ENCODE peak calls at places on chromosome 3, in seven cellular contexts. B, D, V, C, U, J and T are unnamed samples.

GRCh38 chr3:126200534-126200933 is 20.1 kb upstream of the ALDH1L1 start:
- DNase-seq in B (no peak), D (no peak), U (no peak), V (no peak), C (no peak), J (no peak), T (no peak)

GRCh38 chr3:49015072-49015471 is 3.3 kb downstream of the DALRD3 start:
- DNase-seq in V (no peak), U (no peak), J (no peak), B (no peak), C (no peak), D (no peak), T (no peak)

GRCh38 chr3:161221881-161222600 is 930 bp downstream of the NMD3 start:
- DNase-seq in J (no peak), V (peak; percentile 59), D (no peak), C (no peak), U (no peak), B (peak; percentile 27), T (peak; percentile 17)

GRCh38 chr3:35772364-35773009 is 133.2 kb downstream of the ARPP21 start:
- DNase-seq in V (no peak), U (no peak), C (no peak), B (no peak), D (no peak), J (no peak), T (no peak)

GRCh38 chr3:182583545-182583944 is 209.8 kb upstream of the ATP11B start:
- DNase-seq in D (no peak), U (no peak), J (no peak), V (no peak), B (no peak), C (no peak), T (no peak)

GRCh38 chr3:165617134-165617533 is 220.1 kb downstream of the BCHE start:
- DNase-seq in B (no peak), J (no peak), V (no peak), D (no peak), C (no peak), U (no peak), T (no peak)

GRCh38 chr3:52095990-52096775 is 39.8 kb upstream of the DUSP7 start:
- DNase-seq in D (no peak), U (no peak), V (no peak), J (no peak), B (peak; percentile 31), C (no peak), T (no peak)

GRCh38 chr3:51940648-51941421 is 869 bp downstream of the RRP9 start:
- DNase-seq in J (peak; percentile 4), V (peak; percentile 41), U (no peak), C (no peak), D (no peak), B (no peak), T (peak; percentile 12)

GRCh38 chr3:128867200-128868125 is 12.0 kb upstream of the ACAD9 start:
- DNase-seq in J (peak; percentile 100), D (no peak), U (no peak), B (no peak), V (peak; percentile 83), C (no peak), T (no peak)

GRCh38 chr3:56131976-56132590 is 336.2 kb downstream of the ERC2 start:
- DNase-seq in V (peak; percentile 93), C (no peak), D (no peak), J (peak; percentile 95), U (no peak), B (peak; percentile 95), T (peak; percentile 94)

GRCh38 chr3:45123841-45124269 is 22.3 kb downstream of the CDCP1 start:
- DNase-seq in D (no peak), J (no peak), C (no peak), V (peak; percentile 92), B (peak; percentile 91), U (peak; percentile 19), T (peak; percentile 72)

GRCh38 chr3:69329897-69330296 is 56.0 kb downstream of the FRMD4B start:
- DNase-seq in B (peak; percentile 4), C (no peak), U (no peak), V (no peak), J (peak; percentile 22), D (no peak), T (peak; percentile 28)

GRCh38 chr3:139934557-139935070 is 371 bp upstream of the CLSTN2 start:
- DNase-seq in U (peak; percentile 71), V (peak; percentile 59), C (peak; percentile 91), D (peak; percentile 57), J (peak; percentile 69), B (no peak), T (peak; percentile 92)

GRCh38 chr3:42504334-42505202 is 2.1 kb downstream of the VIPR1 start:
- DNase-seq in U (no peak), V (no peak), J (no peak), D (no peak), B (no peak), C (peak; percentile 14), T (no peak)

GRCh38 chr3:192896208-192896607 is 21.4 kb downstream of the MB21D2 start:
- DNase-seq in U (no peak), V (no peak), B (no peak), C (no peak), J (no peak), D (no peak), T (no peak)

GRCh38 chr3:101676765-101677435 is at the start of gene ZBTB11:
- DNase-seq in B (peak; percentile 100), J (peak; percentile 100), U (peak; percentile 99), D (peak; percentile 100), V (peak; percentile 100), C (peak; percentile 99), T (peak; percentile 100)
- H2BK5ac ChIP-seq in B (peak within 1 kb of the TSS; percentile 82), J (peak within 1 kb of the TSS; percentile 75), U (peak within 1 kb of the TSS; percentile 93), D (peak within 1 kb of the TSS; percentile 75), V (peak within 1 kb of the TSS; percentile 46), C (no peak within 1 kb of the TSS), T (no peak within 1 kb of the TSS)

GRCh38 chr3:141436180-141436579 is 50.6 kb upstream of the RASA2 start:
- DNase-seq in C (no peak), J (no peak), U (no peak), V (no peak), B (no peak), D (no peak), T (no peak)
- H2BK5ac ChIP-seq in C (no peak overlapping the region), J (no peak overlapping the region), U (no peak overlapping the region), V (no peak overlapping the region), B (no peak overlapping the region), D (no peak overlapping the region), T (no peak overlapping the region)

GRCh38 chr3:175620532-175620931 is 761.4 kb downstream of the NAALADL2 start:
- DNase-seq in J (peak; percentile 1), V (no peak), C (no peak), U (no peak), B (no peak), D (no peak), T (no peak)

GRCh38 chr3:175617247-175617646 is 758.1 kb downstream of the NAALADL2 start:
- DNase-seq in U (no peak), B (no peak), D (no peak), C (no peak), V (no peak), J (no peak), T (no peak)

GRCh38 chr3:175620093-175620492 is 761.0 kb downstream of the NAALADL2 start:
- DNase-seq in B (no peak), C (no peak), U (no peak), V (no peak), J (no peak), D (no peak), T (no peak)
- H2BK5ac ChIP-seq in B (no peak overlapping the region), C (no peak overlapping the region), U (no peak overlapping the region), V (no peak overlapping the region), J (no peak overlapping the region), D (no peak overlapping the region), T (no peak overlapping the region)

GRCh38 chr3:167289435-167289834 is 90.7 kb downstream of the ZBBX start:
- DNase-seq in V (no peak), U (no peak), B (no peak), D (no peak), C (no peak), J (no peak), T (no peak)
- H2BK5ac ChIP-seq in V (no peak overlapping the region), U (no peak overlapping the region), B (no peak overlapping the region), D (no peak overlapping the region), C (no peak overlapping the region), J (no peak overlapping the region), T (no peak overlapping the region)

GRCh38 chr3:12591997-12592715 is 35.3 kb downstream of the MKRN2 start:
- DNase-seq in B (no peak), V (no peak), C (no peak), J (no peak), D (no peak), U (no peak), T (peak; percentile 63)
- H2BK5ac ChIP-seq in B (no peak overlapping the region), V (no peak overlapping the region), C (no peak overlapping the region), J (no peak overlapping the region), D (no peak overlapping the region), U (no peak overlapping the region), T (no peak overlapping the region)

GRCh38 chr3:31035681-31036080 is 141.2 kb upstream of the GADL1 start:
- DNase-seq in B (peak; percentile 18), J (peak; percentile 11), V (peak; percentile 55), C (no peak), U (no peak), D (no peak), T (no peak)

GRCh38 chr3:31038086-31038737 is 143.8 kb upstream of the GADL1 start:
- DNase-seq in U (no peak), J (no peak), V (no peak), B (no peak), D (no peak), C (no peak), T (no peak)

GRCh38 chr3:31043184-31043819 is 148.8 kb upstream of the GADL1 start:
- DNase-seq in V (peak; percentile 56), U (no peak), J (peak; percentile 97), B (peak; percentile 19), C (no peak), D (no peak), T (no peak)

GRCh38 chr3:31039145-31039544 is 144.7 kb upstream of the GADL1 start:
- DNase-seq in U (no peak), V (no peak), B (no peak), C (no peak), J (no peak), D (no peak), T (no peak)

GRCh38 chr3:31041161-31041978 is 146.9 kb upstream of the GADL1 start:
- DNase-seq in B (peak; percentile 78), J (peak; percentile 89), C (peak; percentile 80), D (peak; percentile 20), U (peak; percentile 44), V (peak; percentile 49), T (peak; percentile 99)
- H2BK5ac ChIP-seq in B (no peak overlapping the region), J (no peak overlapping the region), C (no peak overlapping the region), D (no peak overlapping the region), U (no peak overlapping the region), V (peak overlapping the region; percentile 50), T (no peak overlapping the region)